ENCODE peak calls at places on chromosomes 2 and 18, in seven cellular contexts. T is H1, L is HepG2, F is GM12878, Q is HCT116, O is K562, C is SK-N-SH. Y is an unnamed sample.

GRCh38 chr18:32893915-32894314 is 121.1 kb upstream of the KLHL14 start:
- DNase-seq in T (no peak), L (peak), F (no peak), Q (no peak), O (no peak), C (peak), Y (peak)

GRCh38 chr2:58620127-58620526 is 379.0 kb upstream of the FANCL start:
- DNase-seq in T (no peak), L (no peak), F (no peak), Q (no peak), O (no peak), C (no peak), Y (no peak)

GRCh38 chr2:163133602-163134001 is 295.0 kb upstream of the KCNH7 start:
- DNase-seq in T (no peak), L (no peak), F (no peak), Q (no peak), O (no peak), C (no peak), Y (no peak)

GRCh38 chr18:45046226-45046625 is 365.5 kb downstream of the SETBP1 start:
- DNase-seq in T (no peak), L (no peak), F (no peak), Q (no peak), O (no peak), C (no peak), Y (no peak)

GRCh38 chr18:22800551-22800951 is 132.6 kb upstream of the RBBP8 start:
- DNase-seq in T (no peak), L (no peak), F (no peak), Q (no peak), O (no peak), C (no peak), Y (no peak)

GRCh38 chr2:7111626-7112025 is 194.4 kb downstream of the RNF144A start:
- DNase-seq in T (no peak), L (no peak), F (no peak), Q (no peak), O (no peak), C (no peak), Y (peak)

GRCh38 chr2:218069606-218070300 is 700 bp downstream of the RUFY4 start:
- DNase-seq in T (no peak), L (no peak), F (no peak), Q (no peak), O (no peak), C (no peak), Y (no peak)

GRCh38 chr2:51258301-51258700 is 226.4 kb upstream of the NRXN1 start:
- DNase-seq in T (no peak), L (no peak), F (no peak), Q (no peak), O (no peak), C (no peak), Y (no peak)

GRCh38 chr2:114065731-114066130 is 175.8 kb downstream of the ACTR3 start:
- DNase-seq in T (no peak), L (no peak), F (no peak), Q (no peak), O (no peak), C (no peak), Y (no peak)

GRCh38 chr2:33531345-33532059 is 55.1 kb downstream of the RASGRP3 start:
- DNase-seq in T (no peak), L (no peak), F (peak), Q (no peak), O (no peak), C (no peak), Y (no peak)

GRCh38 chr2:239319261-239319661 is 81.6 kb downstream of the HDAC4 start:
- DNase-seq in T (no peak), L (no peak), F (no peak), Q (no peak), O (peak), C (no peak), Y (no peak)

GRCh38 chr18:13895505-13896033 is 19.8 kb downstream of the MC2R start:
- DNase-seq in T (no peak), L (no peak), F (no peak), Q (no peak), O (no peak), C (no peak), Y (no peak)

GRCh38 chr2:12649602-12650400 is 66.9 kb upstream of the TRIB2 start:
- DNase-seq in T (no peak), L (no peak), F (no peak), Q (no peak), O (no peak), C (no peak), Y (no peak)

GRCh38 chr2:176641436-176641835 is 372.2 kb downstream of the MTX2 start:
- DNase-seq in T (no peak), L (no peak), F (no peak), Q (no peak), O (no peak), C (no peak), Y (no peak)

GRCh38 chr18:21090680-21091079 is 20.9 kb downstream of the ROCK1 start:
- DNase-seq in T (no peak), L (peak), F (no peak), Q (no peak), O (no peak), C (no peak), Y (no peak)

GRCh38 chr2:216786676-216787075 is 73.2 kb downstream of the TNP1 start:
- DNase-seq in T (no peak), L (no peak), F (no peak), Q (no peak), O (no peak), C (no peak), Y (no peak)

GRCh38 chr2:101435011-101435862 is 39.7 kb downstream of the RFX8 start:
- DNase-seq in T (no peak), L (no peak), F (no peak), Q (no peak), O (no peak), C (no peak), Y (no peak)

GRCh38 chr2:19949071-19949470 is 40.8 kb downstream of the WDR35 start:
- DNase-seq in T (no peak), L (no peak), F (no peak), Q (no peak), O (no peak), C (no peak), Y (no peak)

DNA sequence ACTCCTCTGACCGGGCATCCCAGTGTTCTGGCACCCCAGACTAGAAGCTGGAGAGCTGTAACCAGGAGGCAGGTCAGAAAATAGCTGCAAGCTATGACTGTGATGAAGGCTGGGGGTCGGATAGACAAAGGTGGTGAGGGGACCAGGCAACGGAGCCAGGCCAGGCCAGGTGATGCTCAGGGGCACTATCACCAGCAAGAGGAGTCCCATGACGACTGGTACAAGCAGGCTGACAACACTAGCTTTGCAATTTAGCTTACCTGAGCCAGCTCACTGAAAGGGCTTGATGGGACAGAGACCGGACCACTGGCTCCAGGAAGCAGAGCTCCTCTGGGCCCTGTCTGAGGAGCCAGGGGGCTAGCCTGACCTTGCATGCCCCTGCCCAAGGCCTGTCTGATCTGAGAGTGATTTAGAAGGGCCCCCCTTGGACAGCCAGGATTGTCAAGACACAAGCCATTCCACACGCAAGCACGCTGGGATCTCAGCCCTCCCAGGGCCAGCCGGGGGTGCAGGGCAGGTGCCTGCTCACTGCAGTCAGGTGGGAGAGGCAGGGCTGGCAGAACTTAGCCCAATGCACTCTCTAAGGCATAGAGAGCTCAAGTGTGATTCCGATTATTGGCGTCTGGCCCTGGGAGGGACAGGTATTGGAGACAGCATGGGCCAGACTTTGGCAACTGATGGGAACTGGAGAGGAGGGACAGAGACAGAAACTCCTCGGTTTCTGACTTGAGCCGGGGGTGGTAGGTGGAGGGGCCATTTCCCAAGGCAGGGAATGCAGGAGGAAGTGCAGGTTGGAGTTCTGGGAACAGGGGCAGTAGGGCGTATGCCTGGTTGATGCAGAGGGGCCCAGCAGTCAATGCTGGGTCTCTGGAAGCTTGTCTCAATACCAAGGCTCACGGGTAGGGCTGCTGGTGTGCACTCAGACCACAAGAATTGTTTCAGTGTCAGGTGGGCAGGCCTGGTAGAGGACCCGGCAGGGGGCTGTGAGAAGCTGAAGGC is 47.7 kb downstream of the MYO7B start:
- DNase-seq in T (no peak), L (no peak), F (no peak), Q (no peak), O (no peak), C (no peak), Y (no peak)
- TF ChIP-seq JUND in T (no peak), L (no peak), F (no peak), Q (no peak), O (no peak), C (no peak), Y (no peak)

GRCh38 chr2:70718736-70719135 is 49.3 kb downstream of the ADD2 start:
- DNase-seq in T (no peak), L (no peak), F (no peak), Q (no peak), O (no peak), C (no peak), Y (no peak)

GRCh38 chr2:70716131-70716766 is 51.8 kb downstream of the ADD2 start:
- DNase-seq in T (no peak), L (no peak), F (no peak), Q (no peak), O (no peak), C (no peak), Y (no peak)

GRCh38 chr2:70715161-70715985 is 52.6 kb downstream of the ADD2 start:
- DNase-seq in T (no peak), L (no peak), F (no peak), Q (no peak), O (no peak), C (peak), Y (no peak)

GRCh38 chr2:70717431-70718038 is 50.5 kb downstream of the ADD2 start:
- DNase-seq in T (no peak), L (no peak), F (no peak), Q (no peak), O (peak), C (no peak), Y (no peak)

DNA sequence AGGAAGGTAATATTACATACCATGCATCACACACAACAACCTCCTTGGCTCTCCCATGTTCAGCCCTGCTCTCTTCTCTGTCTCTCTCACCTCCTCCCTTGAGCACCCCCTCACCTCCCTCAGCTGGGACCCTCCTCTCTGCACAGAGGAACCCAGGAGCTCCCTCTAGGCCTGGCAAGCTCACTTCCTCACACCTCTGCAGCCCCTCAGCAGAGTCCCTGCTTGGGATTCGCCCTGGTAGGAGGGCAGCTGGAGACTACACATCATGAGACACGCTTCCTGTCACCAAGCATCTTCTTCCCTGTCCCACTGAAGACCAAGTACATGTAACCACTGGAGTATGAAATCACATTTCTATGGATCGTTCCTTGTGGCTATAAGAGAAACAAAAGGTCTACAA is 51.0 kb downstream of the ADD2 start:
- DNase-seq in T (no peak), L (no peak), F (no peak), Q (no peak), O (no peak), C (no peak), Y (no peak)
- TF ChIP-seq JUND in T (no peak), L (no peak), F (no peak), Q (no peak), O (no peak), C (no peak), Y (no peak)

GRCh38 chr2:160450486-160450885 is 43.1 kb downstream of the RBMS1 start:
- DNase-seq in T (no peak), L (no peak), F (no peak), Q (no peak), O (no peak), C (no peak), Y (no peak)
- TF ChIP-seq JUND in T (no peak), L (no peak), F (no peak), Q (no peak), O (no peak), C (no peak), Y (no peak)

DNA sequence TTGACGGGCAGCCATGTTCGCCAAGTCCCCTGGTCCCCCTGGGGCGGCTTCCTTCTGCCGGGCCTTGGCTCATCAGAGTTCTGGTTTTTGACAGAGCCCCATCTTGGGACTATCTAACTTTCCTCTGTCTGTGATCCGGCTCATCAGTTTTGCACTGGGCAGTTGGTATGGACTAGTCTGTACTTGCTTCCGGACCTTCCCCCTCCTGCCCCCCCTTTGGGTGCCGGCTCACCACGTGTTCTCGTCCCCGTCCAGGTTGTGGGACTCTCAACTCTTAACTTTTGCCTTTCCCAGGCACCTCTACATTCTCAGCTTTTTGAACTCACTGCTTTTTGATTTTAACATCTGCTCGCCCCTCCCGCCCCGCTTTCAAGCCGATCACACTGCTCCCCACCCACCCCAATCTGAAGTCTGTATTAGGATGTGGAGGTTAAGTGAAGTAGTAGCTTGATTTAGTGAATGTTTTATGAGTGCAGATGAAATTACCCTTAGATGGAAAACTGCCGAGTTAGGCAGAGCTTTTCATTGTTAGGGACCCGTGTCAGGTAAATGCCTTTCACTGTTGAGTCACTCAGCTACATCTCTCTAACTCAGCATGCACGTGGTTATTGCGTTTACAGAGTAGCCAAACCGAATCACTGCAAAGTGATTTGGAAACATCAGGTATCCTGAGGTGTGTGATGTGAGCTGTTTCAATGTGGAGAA is 874 bp downstream of the WDR43 start:
- DNase-seq in T (no peak), L (peak), F (no peak), Q (no peak), O (peak), C (no peak), Y (no peak)
- TF ChIP-seq JUND in T (no peak), L (no peak), F (no peak), Q (no peak), O (no peak), C (no peak), Y (no peak)

DNA sequence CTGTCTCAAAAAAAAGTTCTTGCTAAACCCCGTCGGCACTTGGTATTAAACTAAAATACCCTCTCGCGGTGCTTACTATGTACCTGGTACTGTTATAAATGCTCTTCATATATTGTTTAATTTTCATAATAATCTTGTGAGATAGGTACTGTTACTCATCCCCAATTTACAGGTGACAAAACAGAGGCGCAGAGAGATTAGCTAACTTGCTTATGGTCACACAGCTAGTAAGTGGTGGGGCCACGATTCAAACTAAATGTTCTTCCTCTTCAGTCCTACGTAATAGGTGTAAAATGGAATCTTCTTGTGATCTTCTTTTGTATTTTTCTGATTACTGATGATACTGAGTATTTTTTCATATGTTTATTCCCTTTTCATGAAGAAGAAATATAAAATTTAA is 51.3 kb downstream of the TET3 start:
- DNase-seq in T (no peak), L (no peak), F (no peak), Q (no peak), O (no peak), C (no peak), Y (no peak)
- TF ChIP-seq JUND in T (no peak), L (no peak), F (no peak), Q (no peak), O (no peak), C (no peak), Y (no peak)

GRCh38 chr18:31506024-31506742 is 8.2 kb downstream of the DSG2 start:
- DNase-seq in T (no peak), L (peak), F (no peak), Q (no peak), O (no peak), C (no peak), Y (no peak)
- TF ChIP-seq JUND in T (no peak), L (no peak), F (no peak), Q (no peak), O (no peak), C (no peak), Y (no peak)

DNA sequence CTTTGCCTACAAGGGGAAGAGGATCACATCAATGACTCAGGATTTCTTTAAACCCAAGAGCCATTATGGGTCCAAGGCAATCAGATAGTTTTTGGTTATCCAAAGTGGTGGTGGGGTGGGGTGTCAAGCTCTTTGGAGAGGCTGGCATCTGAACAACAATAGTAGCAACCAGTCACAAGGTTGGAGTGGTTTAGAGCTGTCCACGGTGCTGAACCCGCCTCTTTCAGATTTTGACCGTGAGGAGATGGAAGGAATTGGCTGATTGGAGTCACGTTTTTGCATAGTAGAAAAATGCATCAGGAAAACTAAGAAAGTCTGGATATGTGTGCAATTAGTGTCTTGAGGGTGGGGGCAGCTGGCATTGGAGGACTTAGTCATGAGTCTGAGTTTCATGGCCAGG is 159.9 kb downstream of the LOXHD1 start:
- DNase-seq in T (no peak), L (peak), F (no peak), Q (no peak), O (peak), C (no peak), Y (peak)
- TF ChIP-seq JUND in T (no peak), L (no peak), F (no peak), Q (no peak), O (no peak), C (no peak), Y (no peak)

GRCh38 chr2:219470429-219470828 is 28.3 kb upstream of the GMPPA start:
- DNase-seq in T (no peak), L (no peak), F (no peak), Q (no peak), O (peak), C (no peak), Y (no peak)

GRCh38 chr2:219466816-219467735 is 31.6 kb upstream of the GMPPA start:
- DNase-seq in T (no peak), L (no peak), F (no peak), Q (no peak), O (no peak), C (no peak), Y (no peak)

GRCh38 chr2:219469186-219469724 is 29.4 kb upstream of the GMPPA start:
- DNase-seq in T (no peak), L (peak), F (no peak), Q (no peak), O (peak), C (no peak), Y (no peak)

GRCh38 chr2:219467736-219468075 is 31.0 kb upstream of the GMPPA start:
- DNase-seq in T (no peak), L (no peak), F (no peak), Q (no peak), O (no peak), C (no peak), Y (peak)

GRCh38 chr2:219468410-219469185 is 30.1 kb upstream of the GMPPA start:
- DNase-seq in T (no peak), L (no peak), F (no peak), Q (no peak), O (no peak), C (no peak), Y (no peak)
- TF ChIP-seq JUND in T (no peak), L (no peak), F (no peak), Q (no peak), O (no peak), C (no peak), Y (no peak)